ENCODE peak calls at places on chromosomes 16 and 17, in eight cellular contexts. One of them, this sample, is unnamed.

GRCh38 chr16:65754799-65755691 is 611.4 kb upstream of the CDH5 start:
- DNase-seq in CD4-positive, alpha-beta T cell: no peak
- DNase-seq in Calu3: no peak
- DNase-seq in PC-9: no peak
- DNase-seq in neural progenitor cell: no peak
- DNase-seq in prostate gland: no peak
- DNase-seq in CD8-positive, alpha-beta T cell: no peak
- DNase-seq in dorsolateral prefrontal cortex: no peak
- DNase-seq in this sample: no peak

GRCh38 chr16:77387810-77388209 is 47.0 kb downstream of the ADAMTS18 start:
- DNase-seq in CD4-positive, alpha-beta T cell: no peak
- DNase-seq in Calu3: peak; percentile 22
- DNase-seq in neural progenitor cell: no peak
- DNase-seq in prostate gland: no peak
- DNase-seq in dorsolateral prefrontal cortex: no peak
- DNase-seq in CD8-positive, alpha-beta T cell: no peak
- DNase-seq in PC-9: no peak
- DNase-seq in this sample: no peak

GRCh38 chr16:81937305-81938038 is 73.8 kb downstream of the SDR42E1 start:
- DNase-seq in PC-9: no peak
- DNase-seq in Calu3: no peak
- DNase-seq in prostate gland: no peak
- DNase-seq in dorsolateral prefrontal cortex: no peak
- DNase-seq in neural progenitor cell: no peak
- DNase-seq in CD4-positive, alpha-beta T cell: no peak
- DNase-seq in CD8-positive, alpha-beta T cell: no peak
- DNase-seq in this sample: no peak

GRCh38 chr17:38575781-38576180 is 30.0 kb downstream of the SRCIN1 start:
- DNase-seq in PC-9: no peak
- DNase-seq in neural progenitor cell: no peak
- DNase-seq in CD4-positive, alpha-beta T cell: no peak
- DNase-seq in dorsolateral prefrontal cortex: no peak
- DNase-seq in prostate gland: no peak
- DNase-seq in Calu3: no peak
- DNase-seq in CD8-positive, alpha-beta T cell: no peak
- DNase-seq in this sample: no peak

GRCh38 chr16:81319221-81319912 is 4.6 kb downstream of the GAN start:
- DNase-seq in dorsolateral prefrontal cortex: no peak
- DNase-seq in neural progenitor cell: no peak
- DNase-seq in CD8-positive, alpha-beta T cell: no peak
- DNase-seq in Calu3: no peak
- DNase-seq in PC-9: peak; percentile 69
- DNase-seq in CD4-positive, alpha-beta T cell: no peak
- DNase-seq in prostate gland: no peak
- DNase-seq in this sample: no peak

GRCh38 chr16:88743693-88744519 is 37.6 kb downstream of the CTU2 start:
- DNase-seq in Calu3: peak; percentile 94
- DNase-seq in PC-9: no peak
- DNase-seq in dorsolateral prefrontal cortex: peak; percentile 71
- DNase-seq in CD4-positive, alpha-beta T cell: peak; percentile 70
- DNase-seq in neural progenitor cell: peak; percentile 88
- DNase-seq in prostate gland: peak; percentile 73
- DNase-seq in CD8-positive, alpha-beta T cell: peak; percentile 73
- DNase-seq in this sample: peak; percentile 87

GRCh38 chr17:3645310-3645709 is 8.8 kb downstream of the CTNS start:
- DNase-seq in Calu3: no peak
- DNase-seq in PC-9: no peak
- DNase-seq in dorsolateral prefrontal cortex: no peak
- DNase-seq in prostate gland: no peak
- DNase-seq in CD4-positive, alpha-beta T cell: no peak
- DNase-seq in neural progenitor cell: no peak
- DNase-seq in CD8-positive, alpha-beta T cell: no peak
- DNase-seq in this sample: no peak

GRCh38 chr17:6713918-6714271 is 726 bp upstream of the SLC13A5 start:
- DNase-seq in CD8-positive, alpha-beta T cell: no peak
- DNase-seq in neural progenitor cell: peak; percentile 56
- DNase-seq in CD4-positive, alpha-beta T cell: no peak
- DNase-seq in PC-9: no peak
- DNase-seq in dorsolateral prefrontal cortex: no peak
- DNase-seq in prostate gland: no peak
- DNase-seq in Calu3: no peak
- DNase-seq in this sample: no peak

GRCh38 chr17:16928406-16929280 is 43.3 kb downstream of the TNFRSF13B start:
- DNase-seq in dorsolateral prefrontal cortex: no peak
- DNase-seq in prostate gland: no peak
- DNase-seq in neural progenitor cell: no peak
- DNase-seq in CD4-positive, alpha-beta T cell: no peak
- DNase-seq in PC-9: no peak
- DNase-seq in CD8-positive, alpha-beta T cell: no peak
- DNase-seq in Calu3: no peak
- DNase-seq in this sample: no peak

GRCh38 chr17:39104657-39105056 is 46.8 kb downstream of the PLXDC1 start:
- DNase-seq in PC-9: no peak
- DNase-seq in prostate gland: no peak
- DNase-seq in CD8-positive, alpha-beta T cell: no peak
- DNase-seq in dorsolateral prefrontal cortex: no peak
- DNase-seq in neural progenitor cell: no peak
- DNase-seq in CD4-positive, alpha-beta T cell: no peak
- DNase-seq in Calu3: no peak
- DNase-seq in this sample: no peak

GRCh38 chr17:1640329-1641064 is 5.0 kb downstream of the SCARF1 start:
- DNase-seq in PC-9: no peak
- DNase-seq in CD4-positive, alpha-beta T cell: no peak
- DNase-seq in Calu3: no peak
- DNase-seq in CD8-positive, alpha-beta T cell: no peak
- DNase-seq in prostate gland: no peak
- DNase-seq in neural progenitor cell: no peak
- DNase-seq in dorsolateral prefrontal cortex: no peak
- DNase-seq in this sample: no peak

GRCh38 chr17:13346081-13346533 is 255.6 kb downstream of the HS3ST3A1 start:
- DNase-seq in neural progenitor cell: no peak
- DNase-seq in CD4-positive, alpha-beta T cell: no peak
- DNase-seq in CD8-positive, alpha-beta T cell: no peak
- DNase-seq in Calu3: no peak
- DNase-seq in prostate gland: no peak
- DNase-seq in dorsolateral prefrontal cortex: no peak
- DNase-seq in PC-9: no peak
- DNase-seq in this sample: no peak

GRCh38 chr17:879546-879945 is 97.4 kb downstream of the MRM3 start:
- DNase-seq in neural progenitor cell: peak; percentile 93
- DNase-seq in CD8-positive, alpha-beta T cell: peak; percentile 75
- DNase-seq in dorsolateral prefrontal cortex: no peak
- DNase-seq in prostate gland: peak; percentile 91
- DNase-seq in Calu3: peak; percentile 68
- DNase-seq in CD4-positive, alpha-beta T cell: peak; percentile 54
- DNase-seq in PC-9: peak; percentile 65
- DNase-seq in this sample: peak; percentile 32

GRCh38 chr17:45784583-45785372 is 658 bp downstream of the CRHR1 start:
- DNase-seq in CD8-positive, alpha-beta T cell: peak; percentile 25
- DNase-seq in neural progenitor cell: peak; percentile 79
- DNase-seq in CD4-positive, alpha-beta T cell: peak; percentile 6
- DNase-seq in PC-9: no peak
- DNase-seq in prostate gland: peak; percentile 17
- DNase-seq in Calu3: peak; percentile 67
- DNase-seq in dorsolateral prefrontal cortex: peak; percentile 51
- DNase-seq in this sample: peak; percentile 34

GRCh38 chr17:7846765-7847661 is 7.9 kb upstream of the TMEM88 start:
- DNase-seq in Calu3: no peak
- DNase-seq in PC-9: no peak
- DNase-seq in CD4-positive, alpha-beta T cell: no peak
- DNase-seq in CD8-positive, alpha-beta T cell: no peak
- DNase-seq in prostate gland: no peak
- DNase-seq in dorsolateral prefrontal cortex: no peak
- DNase-seq in neural progenitor cell: no peak
- DNase-seq in this sample: no peak

GRCh38 chr16:23306199-23307100 is 4.3 kb downstream of the SCNN1B start:
- DNase-seq in prostate gland: no peak
- DNase-seq in CD8-positive, alpha-beta T cell: no peak
- DNase-seq in dorsolateral prefrontal cortex: no peak
- DNase-seq in Calu3: no peak
- DNase-seq in PC-9: no peak
- DNase-seq in CD4-positive, alpha-beta T cell: no peak
- DNase-seq in neural progenitor cell: no peak
- DNase-seq in this sample: no peak

GRCh38 chr17:19867094-19867653 is 562 bp downstream of the ULK2 start:
- DNase-seq in neural progenitor cell: peak; percentile 88
- DNase-seq in PC-9: no peak
- DNase-seq in CD8-positive, alpha-beta T cell: peak; percentile 49
- DNase-seq in dorsolateral prefrontal cortex: peak; percentile 78
- DNase-seq in prostate gland: peak; percentile 64
- DNase-seq in CD4-positive, alpha-beta T cell: peak; percentile 26
- DNase-seq in Calu3: peak; percentile 52
- DNase-seq in this sample: peak; percentile 58
- TF ChIP-seq CTCF in neural progenitor cell: peak; percentile 44
- TF ChIP-seq CTCF in PC-9: no peak
- TF ChIP-seq CTCF in CD8-positive, alpha-beta T cell: peak; percentile 7
- TF ChIP-seq CTCF in dorsolateral prefrontal cortex: peak; percentile 32
- TF ChIP-seq CTCF in prostate gland: peak; percentile 41
- TF ChIP-seq CTCF in CD4-positive, alpha-beta T cell: no peak
- TF ChIP-seq CTCF in Calu3: no peak
- TF ChIP-seq CTCF in this sample: peak; percentile 36

GRCh38 chr16:79589495-79590134 is 10.9 kb downstream of the MAF start:
- DNase-seq in Calu3: no peak
- DNase-seq in PC-9: no peak
- DNase-seq in prostate gland: no peak
- DNase-seq in CD8-positive, alpha-beta T cell: no peak
- DNase-seq in dorsolateral prefrontal cortex: no peak
- DNase-seq in neural progenitor cell: no peak
- DNase-seq in CD4-positive, alpha-beta T cell: no peak
- DNase-seq in this sample: no peak
- TF ChIP-seq CTCF in Calu3: no peak
- TF ChIP-seq CTCF in PC-9: no peak
- TF ChIP-seq CTCF in prostate gland: no peak
- TF ChIP-seq CTCF in CD8-positive, alpha-beta T cell: no peak
- TF ChIP-seq CTCF in dorsolateral prefrontal cortex: no peak
- TF ChIP-seq CTCF in neural progenitor cell: peak; percentile 13
- TF ChIP-seq CTCF in CD4-positive, alpha-beta T cell: no peak
- TF ChIP-seq CTCF in this sample: no peak

DNA sequence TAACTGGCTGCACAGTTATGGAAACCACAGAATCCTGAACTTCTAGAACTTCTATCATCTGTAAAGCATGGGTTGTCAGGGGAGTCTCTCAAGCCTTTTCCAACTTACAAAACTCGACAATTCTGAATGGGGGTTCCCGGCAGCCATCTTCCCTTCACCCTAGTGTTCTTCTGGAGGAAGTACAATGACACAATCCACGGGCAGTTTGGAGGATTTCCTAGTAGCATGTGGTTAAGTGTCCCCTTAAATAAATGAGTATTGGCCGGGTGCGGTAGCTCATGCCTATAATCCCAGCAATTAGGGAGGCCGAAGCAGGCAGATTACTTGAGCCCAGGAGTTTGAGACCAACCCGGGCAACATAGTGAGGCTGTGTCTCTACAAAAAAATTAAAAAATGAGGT is 2.1 kb downstream of the SLC16A6 start:
- DNase-seq in prostate gland: no peak
- DNase-seq in CD8-positive, alpha-beta T cell: peak; percentile 29
- DNase-seq in neural progenitor cell: peak; percentile 25
- DNase-seq in CD4-positive, alpha-beta T cell: no peak
- DNase-seq in PC-9: no peak
- DNase-seq in dorsolateral prefrontal cortex: no peak
- DNase-seq in Calu3: no peak
- DNase-seq in this sample: no peak
- TF ChIP-seq CTCF in prostate gland: no peak
- TF ChIP-seq CTCF in CD8-positive, alpha-beta T cell: no peak
- TF ChIP-seq CTCF in neural progenitor cell: peak; percentile 3
- TF ChIP-seq CTCF in CD4-positive, alpha-beta T cell: no peak
- TF ChIP-seq CTCF in PC-9: no peak
- TF ChIP-seq CTCF in dorsolateral prefrontal cortex: no peak
- TF ChIP-seq CTCF in Calu3: no peak
- TF ChIP-seq CTCF in this sample: no peak

GRCh38 chr17:81394377-81394747 is 895 bp upstream of the BAHCC1 start:
- DNase-seq in neural progenitor cell: no peak
- DNase-seq in prostate gland: no peak
- DNase-seq in Calu3: no peak
- DNase-seq in PC-9: no peak
- DNase-seq in CD8-positive, alpha-beta T cell: no peak
- DNase-seq in dorsolateral prefrontal cortex: no peak
- DNase-seq in CD4-positive, alpha-beta T cell: no peak
- DNase-seq in this sample: no peak
- TF ChIP-seq CTCF in neural progenitor cell: no peak
- TF ChIP-seq CTCF in prostate gland: no peak
- TF ChIP-seq CTCF in Calu3: no peak
- TF ChIP-seq CTCF in PC-9: no peak
- TF ChIP-seq CTCF in CD8-positive, alpha-beta T cell: no peak
- TF ChIP-seq CTCF in dorsolateral prefrontal cortex: no peak
- TF ChIP-seq CTCF in CD4-positive, alpha-beta T cell: no peak
- TF ChIP-seq CTCF in this sample: no peak

GRCh38 chr17:63679214-63679613 is 20.7 kb downstream of the LIMD2 start:
- DNase-seq in neural progenitor cell: no peak
- DNase-seq in prostate gland: no peak
- DNase-seq in CD4-positive, alpha-beta T cell: no peak
- DNase-seq in PC-9: peak; percentile 5
- DNase-seq in CD8-positive, alpha-beta T cell: no peak
- DNase-seq in dorsolateral prefrontal cortex: no peak
- DNase-seq in Calu3: no peak
- DNase-seq in this sample: no peak
- TF ChIP-seq CTCF in neural progenitor cell: peak; percentile 24
- TF ChIP-seq CTCF in prostate gland: no peak
- TF ChIP-seq CTCF in CD4-positive, alpha-beta T cell: no peak
- TF ChIP-seq CTCF in PC-9: no peak
- TF ChIP-seq CTCF in CD8-positive, alpha-beta T cell: no peak
- TF ChIP-seq CTCF in dorsolateral prefrontal cortex: no peak
- TF ChIP-seq CTCF in Calu3: no peak
- TF ChIP-seq CTCF in this sample: no peak